ENCODE peak calls at places on chromosomes 12 and 14, in four cellular contexts. H is left ventricle myocardium inferior, U is uterus, A is Panc1. D is an unnamed sample.

GRCh38 chr12:26255893-26256645 is 60.7 kb downstream of the SSPN start:
- DNase-seq in H (no peak), A (no peak), U (no peak), D (no peak)

GRCh38 chr14:73795974-73796373 is 55.7 kb upstream of the PTGR2 start:
- DNase-seq in A (no peak), H (no peak), U (no peak), D (no peak)

GRCh38 chr12:49233842-49234526 is 30.9 kb upstream of the TUBA1C start:
- DNase-seq in A (no peak), H (peak; percentile 56), U (peak; percentile 33), D (peak; percentile 30)

GRCh38 chr12:113190761-113191160 is 5.2 kb downstream of the RITA1 start:
- DNase-seq in U (no peak), H (no peak), A (no peak), D (no peak)

GRCh38 chr12:48917857-48918537 is 7.3 kb downstream of the FKBP11 start:
- DNase-seq in A (no peak), H (no peak), U (no peak), D (no peak)

GRCh38 chr12:7872565-7873304 is at the start of gene SLC2A14:
- DNase-seq in U (no peak), A (no peak), H (no peak), D (no peak)

GRCh38 chr14:94974893-94975292 is 182.4 kb downstream of the DICER1 start:
- DNase-seq in U (no peak), H (no peak), A (no peak), D (no peak)

GRCh38 chr12:28088566-28089277 is 101.5 kb upstream of the CCDC91 start:
- DNase-seq in H (no peak), U (no peak), A (no peak), D (no peak)

GRCh38 chr12:63103489-63104131 is 47.4 kb downstream of the AVPR1A start:
- DNase-seq in H (no peak), A (peak; percentile 10), U (no peak), D (no peak)

GRCh38 chr14:90649096-90649495 is 167.1 kb downstream of the TTC7B start:
- DNase-seq in U (no peak), H (no peak), A (no peak), D (no peak)

GRCh38 chr12:122917508-122918227 is 21.7 kb upstream of the VPS37B start:
- DNase-seq in A (no peak), H (peak; percentile 56), U (no peak), D (no peak)

DNA sequence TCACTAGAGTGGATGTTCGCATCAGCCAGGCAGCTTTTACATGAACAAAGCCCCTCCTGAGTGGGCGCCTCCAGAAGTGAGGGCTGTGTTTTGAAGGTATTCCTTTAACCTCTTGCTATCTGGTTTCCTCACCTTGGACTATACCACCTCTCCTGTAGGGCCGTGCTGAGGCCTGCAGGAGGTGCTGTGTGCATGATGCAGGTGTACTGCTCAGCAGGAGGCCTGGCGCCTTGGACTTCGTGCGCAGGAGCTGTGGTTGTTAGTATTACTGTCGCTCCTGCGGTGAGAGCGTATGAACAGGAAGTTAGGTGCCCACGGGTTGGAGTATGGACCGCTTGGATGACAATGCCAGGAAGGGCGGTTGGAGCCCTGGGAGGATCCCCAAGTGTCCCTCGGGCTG is 130.7 kb downstream of the TSPAN9 start:
- DNase-seq in H (no peak), U (no peak), A (no peak), D (no peak)
- TF ChIP-seq CTCF in H (peak; percentile 52), U (no peak), A (no peak), D (peak; percentile 45)

DNA sequence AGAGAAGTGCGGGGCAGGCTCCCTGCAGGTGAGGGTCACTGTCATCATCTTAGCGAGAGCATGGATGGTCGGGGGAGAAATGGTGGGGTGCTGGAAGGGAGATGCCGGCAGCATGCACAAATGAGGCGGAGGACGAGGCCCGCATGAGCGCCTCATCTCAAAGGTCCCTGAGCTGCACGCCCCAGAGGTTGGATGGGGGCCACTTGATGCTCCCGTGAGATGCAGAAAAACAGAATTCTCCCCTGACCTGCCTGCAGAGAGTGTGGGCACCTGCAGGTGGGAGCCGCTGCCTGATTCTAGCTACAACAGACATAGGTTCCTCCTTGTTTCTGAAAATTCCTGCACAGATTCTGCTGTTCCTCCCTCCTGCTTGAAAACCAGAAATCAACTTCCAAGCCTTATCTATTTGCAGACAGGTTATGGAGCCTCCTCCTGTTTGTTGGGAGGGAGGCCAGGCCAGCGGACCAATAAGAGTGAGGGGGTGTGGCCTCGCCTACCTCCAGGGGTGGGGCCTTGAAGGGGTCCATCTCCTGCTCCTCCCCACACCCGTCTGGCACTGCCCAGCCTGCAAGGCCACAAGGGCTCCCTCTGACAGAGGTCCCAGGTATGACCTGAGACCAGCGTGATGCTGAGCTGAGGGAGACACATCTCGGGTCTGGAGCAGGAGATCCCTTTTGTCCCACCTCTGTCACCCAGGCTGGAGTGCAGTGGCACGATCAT is 67.2 kb downstream of the KDM2B start:
- DNase-seq in H (no peak), U (no peak), A (no peak), D (peak; percentile 74)
- H3K4me3 ChIP-seq in H (no peak overlapping the region), U (no peak overlapping the region), A (no peak overlapping the region), D (no peak overlapping the region)

GRCh38 chr12:53983580-53984572 is 1.1 kb upstream of the HOXC10 start:
- DNase-seq in U (no peak), A (no peak), H (no peak), D (no peak)
- H3K27me3 ChIP-seq in U (peaks cover 12% of the 10 kb centered on the region), A (no peaks in the 10 kb centered on the region), H (peaks cover 100% of the 10 kb centered on the region), D (peaks cover 5% of the 10 kb centered on the region)

GRCh38 chr14:70842851-70843462 is 33.6 kb upstream of the MAP3K9 start:
- DNase-seq in H (no peak), A (no peak), U (no peak), D (no peak)

GRCh38 chr14:70836946-70837345 is 27.6 kb upstream of the MAP3K9 start:
- DNase-seq in H (no peak), U (no peak), A (no peak), D (no peak)

GRCh38 chr14:70833884-70834283 is 24.6 kb upstream of the MAP3K9 start:
- DNase-seq in A (no peak), H (no peak), U (no peak), D (no peak)

GRCh38 chr14:70832536-70833305 is 23.4 kb upstream of the MAP3K9 start:
- DNase-seq in A (no peak), H (no peak), U (no peak), D (no peak)

DNA sequence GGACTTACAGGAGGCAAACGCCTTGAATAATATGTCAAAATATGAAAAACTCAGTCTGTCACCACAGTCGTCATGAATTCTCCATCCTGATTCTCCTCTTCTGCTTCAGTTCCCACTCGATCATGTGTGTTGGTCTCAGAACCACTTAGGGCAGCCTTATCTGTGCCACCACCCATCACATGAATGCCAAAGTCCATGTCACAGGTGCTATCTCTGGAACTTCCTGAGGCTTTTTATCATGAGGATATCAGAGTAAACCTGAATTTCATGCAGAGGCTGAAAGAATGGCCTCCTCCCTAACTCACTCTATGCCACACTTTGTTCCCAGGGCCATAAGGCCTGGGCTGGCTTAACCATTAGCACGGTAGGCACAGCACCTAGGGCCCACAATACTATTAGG is 28.8 kb upstream of the MAP3K9 start:
- DNase-seq in H (no peak), A (no peak), U (no peak), D (no peak)
- TF ChIP-seq CTCF in H (no peak), A (no peak), U (no peak), D (no peak)

D was measured in GM06990.